ENCODE peak calls at places on chromosome 6, in eight cellular contexts. Z is AG08395; M is breast epithelium; C is stimulated activated naive B cell treated with anti-CD40 and anti-IgM and Interleukin-4, amounts not matched to agents 10 μg/mL and 1 μg/mL and 100 μg/mL, for 72 hours; X is NCI-H510A treated with DMSO at 0.1 percent for 48 hours; F is naive thymus-derived CD8-positive, alpha-beta T cell; A is C1 segment of cervical spinal cord; J is activated naive CD4-positive, alpha-beta T cell treated with Interleukin-2 at 50 U/mL for 16 hours. N is an unnamed sample.

GRCh38 chr6:53647437-53648094 is 18.0 kb downstream of the KLHL31 start:
- DNase-seq in Z (no peak), M (no peak), C (peak), X (no peak), F (peak), A (no peak), J (peak), N (peak)

GRCh38 chr6:133315811-133316210 is 74.7 kb downstream of the EYA4 start:
- DNase-seq in Z (no peak), M (no peak), C (no peak), X (no peak), F (no peak), A (no peak), J (no peak), N (no peak)

GRCh38 chr6:35736293-35736894 is 438 bp upstream of the ARMC12 start:
- DNase-seq in Z (peak), M (peak), C (peak), X (peak), F (peak), A (peak), J (peak), N (peak)

GRCh38 chr6:89970609-89971337 is 76.5 kb downstream of the GJA10 start:
- DNase-seq in Z (peak), M (peak), C (peak), X (peak), F (no peak), A (no peak), J (no peak), N (no peak)

GRCh38 chr6:81561071-81561564 is 191.4 kb downstream of the TENT5A start:
- DNase-seq in Z (no peak), M (no peak), C (no peak), X (peak), F (no peak), A (no peak), J (no peak), N (no peak)

GRCh38 chr6:7646394-7646793 is 56.4 kb downstream of the SNRNP48 start:
- DNase-seq in Z (peak), M (no peak), C (no peak), X (no peak), F (no peak), A (no peak), J (no peak), N (no peak)

GRCh38 chr6:18276610-18277009 is 12.3 kb upstream of the DEK start:
- DNase-seq in Z (no peak), M (no peak), C (no peak), X (peak), F (no peak), A (no peak), J (no peak), N (no peak)

GRCh38 chr6:106134906-106135634 is 48.9 kb downstream of the PRDM1 start:
- DNase-seq in Z (peak), M (no peak), C (no peak), X (no peak), F (no peak), A (no peak), J (no peak), N (no peak)

GRCh38 chr6:132812255-132812732 is 2.1 kb upstream of the RPS12 start:
- DNase-seq in Z (no peak), M (no peak), C (no peak), X (no peak), F (no peak), A (no peak), J (no peak), N (no peak)

GRCh38 chr6:88922775-88923548 is 40.5 kb downstream of the RNGTT start:
- DNase-seq in Z (no peak), M (no peak), C (no peak), X (no peak), F (no peak), A (no peak), J (no peak), N (no peak)

GRCh38 chr6:105795913-105796517 is 290.1 kb upstream of the PRDM1 start:
- DNase-seq in Z (no peak), M (no peak), C (no peak), X (peak), F (no peak), A (no peak), J (no peak), N (no peak)

GRCh38 chr6:147211831-147212230 is 7.6 kb downstream of the STXBP5 start:
- DNase-seq in Z (no peak), M (no peak), C (no peak), X (no peak), F (no peak), A (no peak), J (no peak), N (no peak)

GRCh38 chr6:90107721-90108364 is 188.8 kb downstream of the BACH2 start:
- DNase-seq in Z (no peak), M (no peak), C (peak), X (no peak), F (no peak), A (no peak), J (peak), N (no peak)

GRCh38 chr6:156857573-156857972 is 80.4 kb downstream of the ARID1B start:
- DNase-seq in Z (no peak), M (no peak), C (no peak), X (no peak), F (no peak), A (no peak), J (peak), N (peak)

GRCh38 chr6:44062105-44062770 is 65.0 kb downstream of the MRPL14 start:
- DNase-seq in Z (no peak), M (no peak), C (no peak), X (no peak), F (no peak), A (no peak), J (no peak), N (no peak)

GRCh38 chr6:3159805-3160781 is 2.7 kb upstream of the TUBB2A start:
- DNase-seq in Z (no peak), M (no peak), C (no peak), X (peak), F (peak), A (no peak), J (peak), N (no peak)

N was measured in GM13976.